ENCODE peak calls at places on chromosomes 5 and 9, in seven cellular contexts. V is psoas muscle, C is heart right ventricle, I is fibroblast of lung, W is AG04450, Q is breast epithelium, U is colonic mucosa. Y is an unnamed sample.

GRCh38 chr5:82164957-82165698 is 113.0 kb downstream of the RPS23 start:
- DNase-seq in V (no peak), C (no peak), I (peak; percentile 73), W (no peak), Q (no peak), U (no peak), Y (peak; percentile 15)

GRCh38 chr9:21153688-21154608 is 12.3 kb upstream of the IFNW1 start:
- DNase-seq in V (no peak), C (no peak), I (peak; percentile 15), W (no peak), Q (no peak), U (no peak), Y (no peak)

GRCh38 chr5:149500922-149501582 is 50.2 kb downstream of the CSNK1A1 start:
- DNase-seq in V (no peak), C (no peak), I (peak; percentile 28), W (peak; percentile 76), Q (no peak), U (no peak), Y (no peak)

GRCh38 chr5:36156124-36156601 is 4.3 kb downstream of the SKP2 start:
- DNase-seq in V (no peak), C (no peak), I (peak; percentile 55), W (peak; percentile 43), Q (no peak), U (no peak), Y (no peak)

GRCh38 chr5:72816297-72817075 is at the start of gene TNPO1:
- DNase-seq in V (peak; percentile 97), C (peak; percentile 94), I (peak; percentile 93), W (peak; percentile 79), Q (peak; percentile 87), U (peak; percentile 94), Y (peak; percentile 96)

GRCh38 chr5:54243483-54244080 is 66.8 kb downstream of the ARL15 start:
- DNase-seq in V (no peak), C (peak; percentile 21), I (peak; percentile 59), W (peak; percentile 10), Q (no peak), U (no peak), Y (no peak)

GRCh38 chr9:133735415-133735775 is 2.8 kb downstream of the SARDH start:
- DNase-seq in V (no peak), C (no peak), I (no peak), W (no peak), Q (no peak), U (no peak), Y (no peak)

GRCh38 chr5:172558076-172558990 is 82.7 kb upstream of the NEURL1B start:
- DNase-seq in V (no peak), C (no peak), I (no peak), W (no peak), Q (no peak), U (no peak), Y (peak; percentile 18)

GRCh38 chr9:97527626-97528528 is 26.4 kb downstream of the TMOD1 start:
- DNase-seq in V (no peak), C (no peak), I (no peak), W (no peak), Q (no peak), U (no peak), Y (no peak)

GRCh38 chr5:132592521-132592920 is 35.7 kb downstream of the RAD50 start:
- DNase-seq in V (no peak), C (no peak), I (no peak), W (no peak), Q (no peak), U (no peak), Y (no peak)

GRCh38 chr9:111945216-111945615 is 48.6 kb downstream of the UGCG start:
- DNase-seq in V (no peak), C (no peak), I (peak; percentile 70), W (no peak), Q (no peak), U (no peak), Y (no peak)

GRCh38 chr9:311837-312236 is 97.2 kb downstream of the DOCK8 start:
- DNase-seq in V (no peak), C (no peak), I (no peak), W (no peak), Q (no peak), U (no peak), Y (no peak)

GRCh38 chr9:303502-303901 is 88.8 kb downstream of the DOCK8 start:
- DNase-seq in V (no peak), C (no peak), I (no peak), W (no peak), Q (no peak), U (no peak), Y (no peak)

GRCh38 chr9:304106-304505 is 89.4 kb downstream of the DOCK8 start:
- DNase-seq in V (no peak), C (no peak), I (no peak), W (no peak), Q (peak; percentile 70), U (no peak), Y (no peak)

GRCh38 chr9:304519-305185 is 90.0 kb downstream of the DOCK8 start:
- DNase-seq in V (no peak), C (no peak), I (no peak), W (no peak), Q (peak; percentile 66), U (no peak), Y (no peak)

DNA sequence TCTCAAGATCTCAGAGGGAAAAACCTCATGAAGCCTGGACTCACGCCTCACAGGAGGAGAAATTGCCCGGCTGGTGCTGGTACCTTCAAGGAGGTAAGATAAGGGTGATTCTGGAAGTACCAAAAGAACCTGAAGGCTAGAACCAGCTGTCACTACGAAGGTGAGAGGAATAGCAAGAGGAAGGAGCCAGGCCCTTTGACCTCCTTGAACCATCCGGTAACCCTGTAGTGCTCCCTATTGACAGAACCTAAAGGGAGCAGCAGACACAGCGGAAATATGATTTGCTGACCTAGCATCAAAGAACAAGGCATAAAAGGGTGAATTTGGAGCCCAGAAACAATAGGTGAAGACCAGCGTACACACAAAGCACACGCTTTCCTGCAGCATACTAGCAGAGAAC is 92.2 kb downstream of the DOCK8 start:
- DNase-seq in V (no peak), C (no peak), I (no peak), W (no peak), Q (no peak), U (peak; percentile 43), Y (no peak)
- TF ChIP-seq CTCF in V (no peak), C (peak; percentile 32), I (no peak), W (no peak), Q (no peak), U (no peak), Y (no peak)

DNA sequence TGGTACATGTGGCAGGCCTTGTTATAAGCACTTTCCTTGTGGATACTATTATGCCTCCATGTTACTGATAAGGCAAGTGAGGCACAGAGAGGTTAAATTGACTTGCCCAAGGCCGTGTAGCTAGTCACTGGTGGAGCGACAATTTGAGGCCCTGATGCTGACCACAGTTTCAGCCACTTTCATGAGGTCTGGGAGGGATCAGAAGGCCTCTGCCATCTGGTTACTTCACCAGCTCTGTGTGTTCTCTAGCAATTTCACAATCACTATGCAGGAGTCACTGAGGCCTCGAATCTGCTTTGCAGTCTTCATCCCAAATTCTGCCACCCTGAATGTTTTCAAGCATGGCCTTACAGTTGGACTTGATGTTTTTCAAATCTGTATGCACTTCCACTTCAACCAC is 9.1 kb downstream of the LRRC70 start:
- DNase-seq in V (no peak), C (no peak), I (peak; percentile 20), W (no peak), Q (no peak), U (no peak), Y (no peak)
- H3K4me3 ChIP-seq in V (no peak overlapping the region), C (no peak overlapping the region), I (no peak overlapping the region), W (no peak overlapping the region), Q (no peak overlapping the region), U (no peak overlapping the region), Y (no peak overlapping the region)

DNA sequence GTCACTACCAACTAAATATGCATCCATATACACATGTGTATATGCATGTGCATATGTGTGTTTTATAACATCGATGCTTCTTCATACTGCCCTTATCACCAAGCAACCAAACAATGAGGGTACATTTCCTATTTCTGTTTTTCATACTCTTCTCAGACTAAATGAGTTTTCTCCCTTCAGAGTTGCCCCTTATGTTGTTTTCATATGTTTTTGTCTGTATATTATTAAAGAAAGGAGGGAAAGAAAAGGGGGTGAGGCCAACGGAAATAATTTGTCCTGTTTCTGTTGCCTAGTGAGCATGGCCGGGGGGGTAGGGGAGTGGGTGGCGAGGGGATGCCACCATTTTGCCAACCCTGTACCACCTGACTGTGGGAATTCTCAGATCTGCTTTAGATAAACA is 28.8 kb upstream of the NFIB start:
- DNase-seq in V (no peak), C (no peak), I (no peak), W (no peak), Q (no peak), U (no peak), Y (no peak)
- H3K27me3 ChIP-seq in V (no peaks in the 10 kb centered on the region), C (no peaks in the 10 kb centered on the region), I (peaks cover 62% of the 10 kb centered on the region), W (peaks cover 90% of the 10 kb centered on the region), Q (peaks cover 15% of the 10 kb centered on the region), U (peaks cover 38% of the 10 kb centered on the region), Y (no peaks in the 10 kb centered on the region)

GRCh38 chr9:100445161-100445902 is 18.4 kb downstream of the MSANTD3 start:
- DNase-seq in V (no peak), C (no peak), I (no peak), W (no peak), Q (no peak), U (no peak), Y (no peak)
- TF ChIP-seq CTCF in V (peak; percentile 40), C (no peak), I (no peak), W (no peak), Q (no peak), U (no peak), Y (no peak)

Y was measured in left ventricle myocardium inferior.